ENCODE peak calls at places on chromosome 21, in five cellular contexts. R, V, I, Y and B are unnamed samples.

GRCh38 chr21:35528109-35529042 is 479.3 kb upstream of the RUNX1 start:
- DNase-seq in R (no peak), V (peak; percentile 32), I (peak; percentile 50), Y (no peak), B (no peak)

GRCh38 chr21:41167348-41168342 is at the start of gene BACE2:
- DNase-seq in R (peak; percentile 57), V (peak; percentile 88), I (peak; percentile 85), Y (peak; percentile 76), B (no peak)

GRCh38 chr21:14955936-14956520 is 108.8 kb downstream of the NRIP1 start:
- DNase-seq in R (no peak), V (no peak), I (no peak), Y (no peak), B (no peak)

GRCh38 chr21:29423051-29423450 is 124.3 kb downstream of the BACH1 start:
- DNase-seq in R (no peak), V (no peak), I (no peak), Y (no peak), B (no peak)

GRCh38 chr21:26587621-26588260 is 14.7 kb upstream of the CYYR1 start:
- DNase-seq in R (no peak), V (peak; percentile 74), I (no peak), Y (no peak), B (peak; percentile 15)

GRCh38 chr21:29299046-29299905 is 554 bp downstream of the BACH1 start:
- DNase-seq in R (peak; percentile 69), V (peak; percentile 60), I (peak; percentile 85), Y (peak; percentile 55), B (no peak)

GRCh38 chr21:36125513-36126121 is 9.3 kb upstream of the CBR3 start:
- DNase-seq in R (peak; percentile 48), V (peak; percentile 70), I (peak; percentile 66), Y (peak; percentile 76), B (no peak)

GRCh38 chr21:24160528-24160927 is 1446.8 kb downstream of the MRPL39 start:
- DNase-seq in R (no peak), V (no peak), I (no peak), Y (no peak), B (no peak)

GRCh38 chr21:14736162-14736561 is 190.0 kb upstream of the SAMSN1 start:
- DNase-seq in R (no peak), V (no peak), I (no peak), Y (no peak), B (no peak)

DNA sequence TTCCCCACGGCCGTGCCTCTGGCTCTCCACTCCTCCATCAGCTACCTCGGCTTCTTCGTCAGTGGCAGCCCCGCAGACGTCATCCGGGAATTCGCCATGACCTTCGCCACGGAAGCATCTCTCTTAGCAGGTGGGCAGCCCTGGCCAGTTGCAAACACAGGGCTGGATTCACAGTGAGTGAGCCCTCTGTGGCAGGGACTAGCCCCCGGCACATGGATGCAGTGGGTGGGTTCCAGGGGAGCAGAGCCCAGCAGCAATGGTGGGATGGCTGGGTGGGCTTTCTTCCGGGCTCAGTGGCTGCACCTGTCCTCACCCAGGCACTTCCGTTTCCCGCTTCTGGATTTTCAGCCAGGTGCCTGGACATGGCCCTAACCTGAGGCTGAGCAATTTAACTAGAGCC is 9.4 kb downstream of the UBASH3A start:
- DNase-seq in R (no peak), V (no peak), I (no peak), Y (no peak), B (no peak)
- H3K4me1 ChIP-seq in R (no peaks in the 10 kb centered on the region), V (no peaks in the 10 kb centered on the region), I (no peaks in the 10 kb centered on the region), Y (no peaks in the 10 kb centered on the region), B (no peaks in the 10 kb centered on the region)

DNA sequence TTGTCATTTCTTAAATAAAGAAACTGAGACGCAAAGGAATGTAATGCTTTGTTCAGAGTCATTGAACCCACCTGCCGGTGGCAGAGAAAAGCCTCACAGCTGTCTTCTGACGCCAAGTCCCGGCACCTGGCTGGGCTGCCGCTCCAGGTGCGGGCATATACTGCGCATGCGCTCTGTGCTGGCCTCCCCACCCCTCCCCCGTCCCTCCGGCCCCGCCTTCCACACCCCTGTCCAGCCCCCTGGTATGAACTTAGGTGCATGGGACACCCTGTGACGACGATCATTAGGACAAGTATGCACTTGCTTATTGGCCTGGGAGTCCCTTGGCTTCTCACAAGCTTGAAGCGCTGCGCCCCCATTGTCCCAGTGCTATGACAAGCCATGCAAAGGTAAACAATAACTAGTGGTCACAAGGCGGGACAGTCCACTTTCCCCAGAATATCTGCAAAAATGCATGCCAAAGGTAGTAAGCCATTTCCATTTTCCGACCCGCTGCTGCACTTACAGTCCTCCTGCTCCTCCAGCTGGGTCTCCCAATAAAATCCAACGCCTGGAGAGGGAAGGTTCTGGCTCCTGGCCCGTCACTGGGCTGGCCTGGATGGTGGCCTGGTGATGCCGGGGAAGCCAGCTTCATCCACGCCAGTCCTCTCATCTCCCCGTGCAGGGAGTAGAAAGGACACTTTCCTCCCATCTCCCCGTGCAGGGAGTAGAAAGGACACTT is 100.4 kb downstream of the PSMG1 start:
- DNase-seq in R (peak; percentile 72), V (no peak), I (no peak), Y (peak; percentile 55), B (peak; percentile 26)
- TF ChIP-seq CTCF in R (no peak), V (no peak), I (no peak), Y (no peak), B (no peak)

GRCh38 chr21:43767980-43768867 is 7.9 kb downstream of the CSTB start:
- DNase-seq in R (peak; percentile 77), V (peak; percentile 86), I (peak; percentile 53), Y (peak; percentile 56), B (peak; percentile 66)

GRCh38 chr21:43764576-43765495 is 11.3 kb downstream of the CSTB start:
- DNase-seq in R (no peak), V (no peak), I (no peak), Y (no peak), B (no peak)

GRCh38 chr21:43767498-43767979 is 8.6 kb downstream of the CSTB start:
- DNase-seq in R (no peak), V (no peak), I (no peak), Y (no peak), B (no peak)

GRCh38 chr21:43768868-43769167 is 7.3 kb downstream of the CSTB start:
- DNase-seq in R (no peak), V (no peak), I (no peak), Y (peak; percentile 25), B (no peak)

DNA sequence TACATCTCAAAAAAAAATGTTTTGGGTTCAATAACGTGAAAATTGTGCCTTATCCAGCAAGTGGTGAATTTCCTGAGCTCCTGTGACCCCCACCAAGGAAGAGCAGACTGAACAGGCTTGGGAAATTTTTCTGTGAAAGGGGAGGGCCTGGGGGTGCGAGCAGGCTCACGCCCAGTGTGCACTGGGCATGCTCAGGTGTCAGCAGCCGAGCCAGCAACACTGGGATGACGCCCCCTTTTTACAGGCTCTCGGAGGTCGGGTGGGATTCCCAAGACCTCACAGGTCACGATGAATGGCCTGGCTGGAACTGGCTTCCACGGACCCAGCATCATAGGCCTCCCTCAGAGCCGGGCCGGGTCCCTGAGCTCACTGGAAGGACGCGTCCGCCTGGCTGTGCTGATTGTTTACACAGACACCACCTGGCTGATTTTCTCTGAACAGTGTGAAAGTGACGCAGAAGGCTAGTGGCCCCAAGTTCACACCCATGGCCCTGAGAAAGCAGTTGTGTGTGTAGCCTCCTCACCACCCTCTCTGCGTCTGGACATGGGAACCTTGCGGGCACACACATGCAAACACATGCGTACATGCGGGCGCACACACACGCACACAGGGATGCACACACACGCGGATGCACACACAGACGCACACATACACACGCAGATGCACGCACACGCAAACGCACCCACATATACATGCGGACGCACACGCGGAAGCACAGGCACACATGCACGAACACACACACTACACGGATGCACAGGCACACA is 9.2 kb downstream of the CSTB start:
- DNase-seq in R (no peak), V (no peak), I (no peak), Y (no peak), B (no peak)
- H3K4me1 ChIP-seq in R (peaks cover 25% of the 10 kb centered on the region), V (peaks cover 4% of the 10 kb centered on the region), I (no peaks in the 10 kb centered on the region), Y (peaks cover 15% of the 10 kb centered on the region), B (peaks cover 49% of the 10 kb centered on the region)

DNA sequence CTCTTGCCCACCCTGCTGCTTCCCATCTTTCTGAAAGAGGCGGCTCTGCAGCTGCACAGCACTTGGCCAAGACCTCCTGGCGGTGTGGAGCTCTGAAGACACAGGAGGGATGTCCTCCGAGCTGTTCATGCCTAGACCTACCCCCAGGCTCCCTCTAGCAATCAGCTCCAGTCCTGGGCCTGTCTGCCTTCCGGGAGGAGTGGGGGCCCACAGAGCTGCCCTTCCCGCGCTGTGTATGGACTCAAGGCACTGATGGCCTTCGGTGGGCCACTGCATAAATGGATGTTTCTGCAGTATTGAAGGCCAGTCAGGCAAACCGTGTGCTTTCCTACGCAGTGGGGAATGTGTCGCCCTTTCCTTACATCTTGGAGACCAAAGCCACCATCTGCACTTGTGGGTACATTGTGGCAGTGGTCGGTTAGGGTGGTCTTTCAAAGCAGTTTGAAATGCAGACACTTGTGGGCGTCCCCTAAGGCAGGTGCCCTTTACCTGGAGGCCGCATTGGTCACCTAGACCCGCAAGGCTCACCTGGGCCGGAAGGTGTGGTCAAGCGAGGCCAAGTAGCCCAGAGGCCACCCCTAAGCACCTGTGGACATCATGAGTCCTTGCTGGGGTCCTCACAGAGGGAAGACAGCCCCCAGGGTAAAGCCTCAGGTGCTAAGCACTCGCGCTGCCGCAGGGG is 912 bp upstream of the PKNOX1 start:
- DNase-seq in R (no peak), V (no peak), I (no peak), Y (no peak), B (no peak)
- TF ChIP-seq CTCF in R (no peak), V (no peak), I (no peak), Y (no peak), B (no peak)

GRCh38 chr21:45877160-45877438 is 104.5 kb upstream of the COL6A1 start:
- DNase-seq in R (no peak), V (no peak), I (no peak), Y (no peak), B (no peak)

GRCh38 chr21:45876381-45877159 is 105.0 kb upstream of the COL6A1 start:
- DNase-seq in R (peak; percentile 35), V (no peak), I (peak; percentile 43), Y (no peak), B (no peak)

GRCh38 chr21:45875881-45876280 is 105.7 kb upstream of the COL6A1 start:
- DNase-seq in R (peak; percentile 26), V (no peak), I (no peak), Y (no peak), B (no peak)

GRCh38 chr21:45880097-45881068 is 101.2 kb upstream of the COL6A1 start:
- DNase-seq in R (peak; percentile 73), V (peak; percentile 84), I (peak; percentile 80), Y (peak; percentile 96), B (no peak)

GRCh38 chr21:45877821-45878469 is 103.6 kb upstream of the COL6A1 start:
- DNase-seq in R (peak; percentile 17), V (peak; percentile 28), I (peak; percentile 41), Y (no peak), B (no peak)
- H3K4me1 ChIP-seq in R (peaks cover 13% of the 10 kb centered on the region), V (no peaks in the 10 kb centered on the region), I (no peaks in the 10 kb centered on the region), Y (no peaks in the 10 kb centered on the region), B (peaks cover 42% of the 10 kb centered on the region)

GRCh38 chr21:33893917-33894316 is 21.7 kb downstream of the ATP5PO start:
- DNase-seq in R (no peak), V (no peak), I (no peak), Y (no peak), B (no peak)

GRCh38 chr21:33895356-33895755 is 20.2 kb downstream of the ATP5PO start:
- DNase-seq in R (no peak), V (no peak), I (no peak), Y (no peak), B (no peak)

GRCh38 chr21:33890187-33890586 is 25.4 kb downstream of the ATP5PO start:
- DNase-seq in R (no peak), V (no peak), I (no peak), Y (no peak), B (no peak)

GRCh38 chr21:33894736-33895288 is 20.8 kb downstream of the ATP5PO start:
- DNase-seq in R (peak; percentile 87), V (peak; percentile 94), I (peak; percentile 78), Y (peak; percentile 95), B (peak; percentile 23)

GRCh38 chr21:33892853-33893252 is 22.8 kb downstream of the ATP5PO start:
- DNase-seq in R (no peak), V (no peak), I (no peak), Y (peak; percentile 93), B (no peak)
- TF ChIP-seq CTCF in R (no peak), V (no peak), I (no peak), Y (peak; percentile 69), B (no peak)